ENCODE peak calls at places on chromosomes 16 and 17, in nine cellular contexts. G is HFF-Myc, N is AG04450, W is SK-N-SH, Z is kidney, K is fibroblast of pulmonary artery, J is cardiac fibroblast, D is lung, I is heart left ventricle. E is an unnamed sample.

GRCh38 chr16:24070851-24071250 is 185.3 kb upstream of the CACNG3 start:
- DNase-seq in G (no peak), N (no peak), W (peak; percentile 67), Z (no peak), K (peak; percentile 10), J (peak; percentile 2), D (no peak), I (peak; percentile 24), E (peak; percentile 85)

GRCh38 chr16:4868046-4868445 is 20.8 kb downstream of the UBN1 start:
- DNase-seq in G (no peak), N (no peak), W (no peak), Z (no peak), K (no peak), J (no peak), D (no peak), I (no peak), E (no peak)

GRCh38 chr17:4185656-4186055 is 42.7 kb downstream of the CYB5D2 start:
- DNase-seq in G (no peak), N (no peak), W (no peak), Z (no peak), K (no peak), J (no peak), D (no peak), I (no peak), E (no peak)

GRCh38 chr17:61338000-61338864 is 61.4 kb upstream of the TBX2 start:
- DNase-seq in G (peak; percentile 73), N (no peak), W (no peak), Z (no peak), K (peak; percentile 86), J (peak; percentile 75), D (no peak), I (no peak), E (no peak)

GRCh38 chr17:57004944-57005579 is 27.1 kb downstream of the SCPEP1 start:
- DNase-seq in G (no peak), N (no peak), W (no peak), Z (no peak), K (no peak), J (no peak), D (no peak), I (no peak), E (peak; percentile 53)

GRCh38 chr16:2765462-2766404 is 11.3 kb downstream of the ELOB start:
- DNase-seq in G (no peak), N (no peak), W (no peak), Z (peak; percentile 70), K (no peak), J (no peak), D (no peak), I (no peak), E (no peak)

GRCh38 chr16:31202402-31203385 is at the start of gene PYCARD:
- DNase-seq in G (no peak), N (no peak), W (peak; percentile 60), Z (peak; percentile 86), K (peak; percentile 31), J (peak; percentile 50), D (peak; percentile 66), I (peak; percentile 72), E (peak; percentile 84)

GRCh38 chr17:70137451-70138230 is 31.7 kb upstream of the KCNJ2 start:
- DNase-seq in G (peak; percentile 24), N (peak; percentile 93), W (no peak), Z (no peak), K (peak; percentile 96), J (peak; percentile 94), D (peak; percentile 54), I (peak; percentile 34), E (no peak)

GRCh38 chr16:87057951-87058560 is 259.1 kb downstream of the C16orf95 start:
- DNase-seq in G (no peak), N (no peak), W (no peak), Z (no peak), K (no peak), J (no peak), D (no peak), I (no peak), E (peak; percentile 38)

GRCh38 chr16:87057291-87057881 is 259.8 kb downstream of the C16orf95 start:
- DNase-seq in G (no peak), N (no peak), W (peak; percentile 56), Z (no peak), K (no peak), J (no peak), D (no peak), I (no peak), E (peak; percentile 89)

GRCh38 chr16:87054856-87055255 is 262.3 kb downstream of the C16orf95 start:
- DNase-seq in G (no peak), N (no peak), W (no peak), Z (no peak), K (no peak), J (no peak), D (no peak), I (no peak), E (no peak)

GRCh38 chr16:87056083-87056482 is 261.1 kb downstream of the C16orf95 start:
- DNase-seq in G (no peak), N (no peak), W (no peak), Z (no peak), K (peak; percentile 55), J (peak; percentile 47), D (no peak), I (no peak), E (peak; percentile 49)

GRCh38 chr16:87056551-87056950 is 260.6 kb downstream of the C16orf95 start:
- DNase-seq in G (no peak), N (no peak), W (no peak), Z (no peak), K (no peak), J (no peak), D (no peak), I (no peak), E (peak; percentile 65)
- H3K4me3 ChIP-seq in G (no peak overlapping the region), N (no peak overlapping the region), W (no peak overlapping the region), Z (no peak overlapping the region), K (no peak overlapping the region), J (no peak overlapping the region), D (no peak overlapping the region), I (no peak overlapping the region), E (no peak overlapping the region)

DNA sequence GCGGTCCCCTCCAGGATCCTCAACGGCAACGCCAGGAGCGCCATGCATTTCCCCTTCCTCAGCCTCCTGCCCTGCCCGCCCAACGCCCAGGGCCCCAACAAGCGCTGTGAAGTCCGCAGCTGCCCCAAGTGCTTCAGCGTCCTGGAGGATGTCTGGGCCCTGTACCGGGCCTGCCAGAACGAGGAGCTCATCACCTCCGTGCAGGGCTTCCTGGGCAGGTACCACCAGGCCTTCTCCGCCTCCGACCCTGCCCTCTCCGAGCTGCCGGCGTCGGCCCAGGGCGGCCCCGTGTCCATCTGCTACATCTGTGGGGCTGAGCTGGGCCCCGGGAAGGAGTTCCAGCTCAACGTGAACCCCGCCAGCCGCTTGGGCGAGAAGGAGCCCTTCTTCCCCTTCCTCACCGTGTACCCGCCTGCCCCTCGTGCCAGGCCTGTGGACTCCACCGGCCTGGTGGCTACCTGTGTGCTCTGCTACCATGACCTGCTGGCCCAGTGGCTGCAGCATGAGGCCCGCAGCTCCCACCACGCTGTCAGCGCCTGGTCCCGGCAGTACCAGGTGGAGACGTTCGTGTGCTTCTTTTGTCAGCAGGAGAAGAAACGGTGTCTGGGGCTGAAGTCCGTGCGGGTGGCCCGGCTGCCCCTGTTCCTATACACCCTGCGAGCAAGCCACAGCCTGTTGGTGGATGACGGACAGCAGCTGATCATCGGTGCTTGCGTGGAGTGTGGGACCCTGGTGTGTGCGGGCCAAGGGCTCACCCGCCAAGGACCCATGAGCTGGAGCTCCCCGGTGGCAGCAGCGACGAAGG is 58.9 kb upstream of the CIBAR2 start:
- DNase-seq in G (no peak), N (no peak), W (no peak), Z (peak; percentile 69), K (no peak), J (no peak), D (no peak), I (no peak), E (peak; percentile 66)
- H3K4me3 ChIP-seq in G (peak overlapping the region; percentile 70), N (peak overlapping the region; percentile 84), W (peak overlapping the region; percentile 52), Z (peak overlapping the region; percentile 54), K (peak overlapping the region; percentile 57), J (peak overlapping the region; percentile 47), D (no peak overlapping the region), I (peak overlapping the region; percentile 45), E (no peak overlapping the region)

GRCh38 chr17:40484973-40485530 is 16.4 kb downstream of the TNS4 start:
- DNase-seq in G (no peak), N (no peak), W (no peak), Z (peak; percentile 2), K (no peak), J (no peak), D (no peak), I (no peak), E (no peak)

GRCh38 chr17:40483679-40484078 is 17.7 kb downstream of the TNS4 start:
- DNase-seq in G (no peak), N (no peak), W (no peak), Z (no peak), K (no peak), J (no peak), D (no peak), I (no peak), E (no peak)

GRCh38 chr17:40482722-40483121 is 18.7 kb downstream of the TNS4 start:
- DNase-seq in G (no peak), N (no peak), W (no peak), Z (no peak), K (no peak), J (no peak), D (no peak), I (no peak), E (no peak)

GRCh38 chr17:40485851-40486512 is 15.4 kb downstream of the TNS4 start:
- DNase-seq in G (peak; percentile 97), N (peak; percentile 98), W (no peak), Z (peak; percentile 68), K (peak; percentile 100), J (peak; percentile 99), D (no peak), I (no peak), E (no peak)

DNA sequence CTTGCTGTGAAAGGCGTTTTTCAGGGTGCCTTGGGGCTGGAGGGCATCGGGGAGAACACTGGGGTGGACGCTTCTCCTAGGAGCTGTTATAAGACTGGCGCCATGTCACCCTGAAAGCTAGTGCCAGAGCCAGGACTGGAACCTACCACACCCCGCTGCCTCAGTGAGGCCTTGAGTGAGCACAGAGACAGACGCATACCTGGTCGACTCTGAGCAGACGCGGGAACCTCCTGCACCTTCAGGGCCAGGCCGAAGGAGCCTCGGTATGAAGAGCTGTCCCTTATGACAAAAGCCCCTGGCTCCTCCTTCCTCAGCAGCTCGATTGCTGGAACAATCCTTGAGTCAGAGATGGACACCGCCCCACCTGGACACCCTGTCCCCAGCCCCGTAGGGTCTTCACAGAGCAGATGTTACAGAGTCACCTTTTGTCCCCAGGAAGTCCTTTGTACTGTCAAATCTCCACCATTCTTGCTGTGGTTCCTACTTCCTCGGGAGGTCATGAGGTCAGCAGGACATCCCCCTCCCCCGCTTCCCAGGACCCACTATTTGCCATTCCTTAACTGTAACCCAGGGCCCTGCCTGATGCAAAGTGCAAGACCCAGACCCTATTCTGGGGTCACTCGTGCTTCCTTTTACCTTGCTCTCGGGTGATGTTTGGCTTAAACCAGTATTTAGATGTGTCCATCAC is 17.0 kb downstream of the TNS4 start:
- DNase-seq in G (no peak), N (no peak), W (no peak), Z (peak; percentile 38), K (no peak), J (no peak), D (no peak), I (no peak), E (no peak)
- H3K4me3 ChIP-seq in G (no peak overlapping the region), N (no peak overlapping the region), W (no peak overlapping the region), Z (no peak overlapping the region), K (no peak overlapping the region), J (no peak overlapping the region), D (no peak overlapping the region), I (no peak overlapping the region), E (no peak overlapping the region)

GRCh38 chr17:45261577-45262515 is at the start of gene SPATA32:
- DNase-seq in G (no peak), N (no peak), W (peak; percentile 71), Z (peak; percentile 85), K (no peak), J (peak; percentile 31), D (no peak), I (peak; percentile 70), E (peak; percentile 92)

GRCh38 chr17:45263477-45263860 is 1.6 kb upstream of the SPATA32 start:
- DNase-seq in G (no peak), N (no peak), W (no peak), Z (peak; percentile 73), K (no peak), J (no peak), D (no peak), I (no peak), E (no peak)

GRCh38 chr17:45264430-45264829 is 2.5 kb upstream of the SPATA32 start:
- DNase-seq in G (no peak), N (no peak), W (no peak), Z (no peak), K (no peak), J (no peak), D (no peak), I (no peak), E (no peak)

GRCh38 chr17:45264988-45265387 is 3.1 kb upstream of the SPATA32 start:
- DNase-seq in G (no peak), N (no peak), W (no peak), Z (peak; percentile 42), K (no peak), J (no peak), D (no peak), I (no peak), E (no peak)

DNA sequence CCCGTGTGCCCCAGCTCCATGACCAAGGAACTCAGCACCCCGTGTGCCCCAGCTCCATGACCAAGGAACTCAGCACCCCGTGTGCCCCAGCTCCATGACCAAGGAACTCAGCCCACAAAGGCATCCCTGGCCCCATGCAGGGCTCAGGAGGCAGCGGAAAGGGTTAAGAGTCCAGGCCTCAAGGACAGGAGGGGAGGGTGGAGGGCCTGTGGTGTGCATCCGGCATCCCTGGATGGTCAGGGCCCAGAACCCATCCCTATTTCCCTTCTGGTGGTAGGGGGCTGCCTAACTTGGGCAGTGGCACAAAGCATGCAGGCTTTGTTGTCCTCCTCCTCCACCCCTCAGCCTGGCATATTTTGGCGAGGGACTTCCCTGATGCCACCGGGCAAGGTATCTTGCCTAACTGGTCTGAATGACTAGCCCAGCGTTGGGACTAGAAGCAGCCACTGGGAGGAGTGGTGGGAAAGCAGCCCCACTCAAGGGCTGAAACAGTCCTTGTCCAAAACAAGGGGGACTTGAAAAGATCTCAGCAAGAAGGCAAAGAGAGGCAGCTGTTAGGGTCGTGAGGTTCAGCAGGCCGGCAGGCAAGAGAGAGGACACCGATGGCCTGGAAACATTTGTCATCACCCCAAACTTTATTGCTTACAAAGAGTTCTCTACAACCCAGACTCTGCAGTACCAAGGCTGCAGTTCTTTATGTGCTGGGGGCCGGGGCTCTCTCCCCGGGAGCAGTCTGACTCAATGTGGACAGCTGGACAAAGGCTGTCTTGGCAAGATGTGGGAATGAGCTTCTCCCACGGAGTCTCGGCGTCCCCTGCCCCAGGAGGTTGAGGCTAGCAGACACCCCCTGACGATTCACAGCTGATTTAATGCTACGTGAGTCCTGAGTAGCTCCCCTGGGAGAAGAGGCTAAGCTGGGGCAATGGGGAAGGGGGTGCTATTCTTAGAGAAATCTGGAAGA is 902 bp upstream of the SPATA32 start:
- DNase-seq in G (no peak), N (no peak), W (no peak), Z (peak; percentile 78), K (peak; percentile 60), J (peak; percentile 52), D (no peak), I (no peak), E (peak; percentile 71)
- H3K4me3 ChIP-seq in G (peak overlapping the region; percentile 33), N (no peak overlapping the region), W (no peak overlapping the region), Z (peak overlapping the region; percentile 68), K (no peak overlapping the region), J (no peak overlapping the region), D (no peak overlapping the region), I (peak overlapping the region; percentile 65), E (peak overlapping the region; percentile 59)